ENCODE peak calls at places on chromosomes 13 and 19, in four cellular contexts. Y is K562, D is GM12878, M is A549. K is an unnamed sample.

GRCh38 chr19:39796000-39796498 is 17.4 kb downstream of the LEUTX start:
- DNase-seq in Y (no peak), D (no peak), M (no peak), K (no peak)

GRCh38 chr13:30884543-30884942 is 21.5 kb upstream of the MEDAG start:
- DNase-seq in Y (no peak), D (no peak), M (no peak), K (peak)

GRCh38 chr19:36008336-36008978 is at the start of gene SYNE4:
- DNase-seq in Y (no peak), D (no peak), M (peak), K (no peak)

GRCh38 chr13:92433963-92434362 is 792.6 kb upstream of the GPC6 start:
- DNase-seq in Y (no peak), D (no peak), M (no peak), K (no peak)

GRCh38 chr13:113801289-113801961 is 42.4 kb downstream of the TMEM255B start:
- DNase-seq in Y (no peak), D (no peak), M (no peak), K (no peak)

GRCh38 chr19:31504221-31504620 is 155.0 kb upstream of the TSHZ3 start:
- DNase-seq in Y (no peak), D (no peak), M (no peak), K (no peak)

GRCh38 chr13:98586400-98587144 is 9.7 kb upstream of the STK24 start:
- DNase-seq in Y (no peak), D (no peak), M (no peak), K (no peak)

GRCh38 chr13:99203601-99204579 is 3.2 kb downstream of the UBAC2 start:
- DNase-seq in Y (no peak), D (no peak), M (no peak), K (no peak)

GRCh38 chr19:35712910-35713845 is 4.6 kb upstream of the KMT2B start:
- DNase-seq in Y (no peak), D (peak), M (no peak), K (no peak)

GRCh38 chr13:26599885-26600284 is 42.4 kb downstream of the WASF3 start:
- DNase-seq in Y (no peak), D (no peak), M (no peak), K (no peak)

GRCh38 chr13:47303626-47304025 is 406.8 kb upstream of the HTR2A start:
- DNase-seq in Y (no peak), D (no peak), M (no peak), K (no peak)

GRCh38 chr13:19596960-19597361 is 35.6 kb upstream of the TPTE2 start:
- DNase-seq in Y (no peak), D (no peak), M (peak), K (peak)

GRCh38 chr13:60178327-60178726 is 14.6 kb upstream of the DIAPH3 start:
- DNase-seq in Y (no peak), D (no peak), M (no peak), K (no peak)

GRCh38 chr13:100872761-100873160 is 198.2 kb upstream of the TMTC4 start:
- DNase-seq in Y (no peak), D (no peak), M (no peak), K (no peak)

GRCh38 chr13:48500652-48501197 is 32.2 kb downstream of the RCBTB2 start:
- DNase-seq in Y (no peak), D (no peak), M (peak), K (peak)

GRCh38 chr13:91909617-91910016 is 511.2 kb downstream of the GPC5 start:
- DNase-seq in Y (no peak), D (no peak), M (no peak), K (no peak)

GRCh38 chr19:6073858-6074708 is 36.2 kb downstream of the RFX2 start:
- DNase-seq in Y (no peak), D (no peak), M (no peak), K (no peak)

GRCh38 chr13:101751488-101751887 is 299.0 kb downstream of the ITGBL1 start:
- DNase-seq in Y (no peak), D (no peak), M (peak), K (peak)

GRCh38 chr19:38803543-38803942 is 9.2 kb downstream of the LGALS4 start:
- DNase-seq in Y (no peak), D (no peak), M (no peak), K (no peak)

GRCh38 chr13:46077260-46077659 is 24.7 kb upstream of the ZC3H13 start:
- DNase-seq in Y (no peak), D (no peak), M (no peak), K (no peak)

GRCh38 chr13:24644051-24644450 is 36.2 kb upstream of the ATP12A start:
- DNase-seq in Y (no peak), D (no peak), M (no peak), K (no peak)

GRCh38 chr13:113742000-113742441 is 17.0 kb upstream of the TMEM255B start:
- DNase-seq in Y (peak), D (no peak), M (peak), K (peak)

GRCh38 chr13:79387853-79388252 is 18.2 kb downstream of the RBM26 start:
- DNase-seq in Y (no peak), D (no peak), M (no peak), K (no peak)

GRCh38 chr19:47228168-47228936 is 2.6 kb downstream of the BBC3 start:
- DNase-seq in Y (peak), D (no peak), M (peak), K (peak)

GRCh38 chr13:33487575-33488243 is 202.2 kb upstream of the STARD13 start:
- DNase-seq in Y (no peak), D (peak), M (peak), K (peak)

GRCh38 chr19:50912102-50912599 is 956 bp upstream of the KLK4 start:
- DNase-seq in Y (no peak), D (no peak), M (no peak), K (no peak)

GRCh38 chr19:35555301-35556005 is 8.0 kb downstream of the ATP4A start:
- DNase-seq in Y (peak), D (no peak), M (peak), K (peak)

GRCh38 chr19:48613852-48614435 is 932 bp downstream of the FAM83E start:
- DNase-seq in Y (no peak), D (no peak), M (no peak), K (no peak)

GRCh38 chr19:7370546-7370945 is 21.8 kb downstream of the ARHGEF18 start:
- DNase-seq in Y (no peak), D (no peak), M (no peak), K (no peak)

GRCh38 chr19:43765109-43765876 is 10.5 kb upstream of the SMG9 start:
- DNase-seq in Y (peak), D (peak), M (peak), K (peak)

GRCh38 chr19:56978023-56978565 is 137.6 kb upstream of the PEG3 start:
- DNase-seq in Y (no peak), D (no peak), M (no peak), K (no peak)

GRCh38 chr19:48379058-48379457 is 12.3 kb downstream of the KDELR1 start:
- DNase-seq in Y (no peak), D (no peak), M (no peak), K (peak)

GRCh38 chr19:3982701-3983541 is 2.3 kb downstream of the EEF2 start:
- DNase-seq in Y (peak), D (no peak), M (no peak), K (peak)

GRCh38 chr19:3984584-3984907 is 717 bp downstream of the EEF2 start:
- DNase-seq in Y (peak), D (no peak), M (no peak), K (no peak)

GRCh38 chr19:3984908-3985642 is at the start of gene EEF2:
- DNase-seq in Y (peak), D (peak), M (peak), K (peak)

GRCh38 chr19:3983542-3983914 is 1.7 kb downstream of the EEF2 start:
- DNase-seq in Y (peak), D (no peak), M (no peak), K (no peak)

DNA sequence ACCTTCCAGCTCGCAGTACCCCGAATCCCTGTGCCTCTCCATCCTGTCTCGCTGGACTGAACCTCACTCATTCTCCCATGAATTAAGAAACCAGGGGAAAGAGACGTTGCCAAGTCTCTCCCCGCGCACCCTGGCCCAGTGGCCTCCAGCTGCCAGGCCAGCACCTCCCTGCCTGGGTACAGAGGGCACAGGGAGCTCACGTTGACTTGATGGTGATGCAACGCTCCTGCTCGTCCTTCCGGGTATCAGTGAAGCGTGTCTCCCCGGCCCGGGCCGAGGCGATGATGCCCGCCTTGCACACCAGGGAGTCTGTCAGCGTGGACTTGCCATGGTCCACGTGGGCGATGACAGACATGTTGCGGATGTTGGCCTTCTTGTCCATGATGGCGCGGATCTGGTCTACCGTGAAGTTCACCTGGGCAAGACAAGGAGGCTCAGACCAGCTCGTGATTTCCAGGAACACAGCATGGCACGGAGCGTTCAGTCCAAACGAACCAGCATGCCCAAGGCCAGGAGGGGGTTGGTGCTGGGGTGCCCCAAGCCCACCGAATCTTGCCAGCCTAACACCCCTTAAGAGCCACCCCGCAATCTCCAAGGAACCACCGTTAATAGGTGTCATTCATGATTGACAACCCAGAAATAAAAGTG is 1.2 kb downstream of the EEF2 start:
- DNase-seq in Y (peak), D (no peak), M (peak), K (peak)
- TF ChIP-seq POLR2A in Y (peak), D (peak), M (no peak), K (no peak)

GRCh38 chr13:76711515-76712182 is 174.6 kb downstream of the KCTD12 start:
- DNase-seq in Y (no peak), D (no peak), M (peak), K (peak)
- TF ChIP-seq MAX in Y (no peak), D (no peak), M (no peak), K (no peak)

DNA sequence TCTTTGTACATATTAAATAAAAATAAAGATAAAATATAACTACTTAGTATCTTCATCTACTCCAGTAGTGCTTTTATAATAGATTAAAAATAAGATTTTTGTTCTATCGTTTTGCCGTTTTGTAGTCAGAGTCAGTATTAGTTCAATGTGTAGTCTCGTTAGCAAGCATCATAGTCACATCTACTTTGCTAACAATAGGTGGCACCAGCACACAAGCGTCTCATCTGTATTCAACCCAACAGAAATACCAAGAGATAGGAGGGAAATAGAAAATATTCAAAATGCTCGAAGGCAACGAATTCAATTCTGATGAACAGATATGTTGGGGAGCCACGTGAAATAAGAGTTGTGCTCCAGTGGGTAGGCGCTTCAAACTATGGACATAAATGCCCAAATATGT is 21.4 kb upstream of the MICU2 start:
- DNase-seq in Y (no peak), D (no peak), M (peak), K (peak)
- TF ChIP-seq MYC in Y (no peak), D (no peak), M (no peak), K (no peak)

GRCh38 chr19:53553865-53554791 is 16.2 kb downstream of the ZNF331 start:
- DNase-seq in Y (no peak), D (peak), M (peak), K (peak)
- TF ChIP-seq POLR2A in Y (no peak), D (peak), M (peak), K (no peak)

GRCh38 chr13:39134574-39134973 is 96.3 kb downstream of the NHLRC3 start:
- DNase-seq in Y (no peak), D (no peak), M (no peak), K (no peak)
- TF ChIP-seq MAX in Y (no peak), D (no peak), M (no peak), K (no peak)

GRCh38 chr19:10223488-10224213 is 7.5 kb downstream of the S1PR2 start:
- DNase-seq in Y (peak), D (no peak), M (no peak), K (no peak)

GRCh38 chr19:10219678-10220077 is 11.5 kb downstream of the S1PR2 start:
- DNase-seq in Y (peak), D (peak), M (peak), K (peak)

GRCh38 chr19:10220695-10221094 is 10.4 kb downstream of the S1PR2 start:
- DNase-seq in Y (no peak), D (no peak), M (no peak), K (no peak)

GRCh38 chr19:10224337-10224736 is 6.8 kb downstream of the S1PR2 start:
- DNase-seq in Y (no peak), D (no peak), M (no peak), K (no peak)

DNA sequence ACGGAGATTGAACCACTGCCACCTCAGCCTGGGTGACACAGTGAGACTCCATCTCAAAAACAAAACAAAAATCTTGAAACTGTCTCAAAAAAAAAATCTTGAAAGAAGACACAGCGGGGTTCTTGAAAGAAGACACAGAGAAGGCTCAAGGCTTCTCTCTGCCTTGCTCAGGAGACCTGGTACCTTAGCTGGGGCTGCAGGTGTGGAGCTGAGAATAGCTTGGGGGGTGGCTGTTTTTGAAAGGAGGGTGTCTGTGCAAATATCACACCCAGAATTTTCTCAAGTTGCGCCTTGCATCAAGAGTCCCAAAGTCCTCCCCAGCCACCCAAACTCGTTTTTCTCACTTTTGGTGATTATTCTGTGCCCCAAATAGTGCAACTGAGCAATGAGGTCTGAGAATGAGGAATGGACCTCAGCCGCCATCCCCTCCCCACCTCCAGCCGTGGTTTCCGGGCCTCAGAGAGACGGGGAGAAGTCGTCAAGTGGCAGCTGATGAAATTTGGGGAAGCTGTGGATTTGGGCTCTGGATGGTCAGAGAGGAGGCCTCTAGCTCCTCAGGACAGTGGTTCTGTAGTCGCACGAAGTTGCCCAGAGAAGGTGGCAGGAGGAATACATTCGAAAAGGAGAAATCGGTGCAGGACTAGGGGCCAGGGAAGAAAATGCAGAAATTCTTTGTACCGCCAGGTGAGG is 8.8 kb downstream of the S1PR2 start:
- DNase-seq in Y (no peak), D (no peak), M (no peak), K (peak)
- TF ChIP-seq MYC in Y (no peak), D (no peak), M (no peak), K (no peak)

DNA sequence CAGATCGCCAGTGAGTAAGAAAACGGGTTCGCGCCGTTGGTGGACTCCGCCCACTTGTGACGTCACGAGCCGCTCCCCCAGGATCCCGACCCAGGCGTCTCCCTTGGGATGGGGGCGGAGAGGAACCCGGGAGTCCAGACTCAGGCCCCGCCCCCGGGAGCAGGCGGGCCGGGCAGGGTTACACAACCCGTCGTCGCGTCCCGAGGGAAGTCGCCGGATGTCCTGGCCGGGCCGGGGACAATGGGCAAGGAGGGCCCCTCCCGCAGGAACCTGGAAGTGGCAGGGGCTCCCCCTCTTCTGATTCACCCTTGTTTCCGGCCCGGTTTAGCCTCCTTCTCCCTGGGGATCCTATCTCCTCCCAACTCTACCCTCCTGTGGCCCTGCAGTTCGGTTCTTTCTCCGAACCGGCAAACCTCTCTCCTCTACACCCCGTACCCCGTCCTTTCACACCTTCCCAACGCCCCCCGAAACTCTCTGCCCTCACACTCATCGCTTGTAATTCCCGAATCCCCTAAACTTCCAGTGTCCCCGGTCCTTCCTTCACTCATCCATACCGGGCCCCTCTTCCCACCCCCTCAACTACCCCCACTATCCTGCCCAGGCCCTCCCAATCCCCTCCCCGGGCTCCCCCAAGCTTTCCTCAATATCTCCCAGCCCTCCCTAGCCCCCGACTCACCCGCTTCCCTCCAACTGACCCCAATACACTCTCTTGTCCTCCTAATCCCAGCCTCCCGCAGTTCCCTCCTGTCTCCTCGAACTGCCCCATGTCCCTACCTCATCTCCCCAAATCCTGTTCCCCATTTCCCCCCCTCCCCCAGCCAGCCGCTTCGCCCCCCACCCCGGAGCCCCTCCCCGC is 20.0 kb upstream of the ERCC1 start:
- DNase-seq in Y (peak), D (no peak), M (peak), K (peak)
- TF ChIP-seq POLR2A in Y (peak), D (no peak), M (peak), K (no peak)

GRCh38 chr19:33296473-33297060 is 5.8 kb downstream of the CEBPA start:
- DNase-seq in Y (no peak), D (no peak), M (no peak), K (no peak)
- TF ChIP-seq MAX in Y (no peak), D (no peak), M (no peak), K (no peak)

GRCh38 chr19:1122972-1123363 is 19.2 kb downstream of the GPX4 start:
- DNase-seq in Y (peak), D (no peak), M (peak), K (peak)
- TF ChIP-seq MYC in Y (no peak), D (no peak), M (no peak), K (no peak)

GRCh38 chr19:19386373-19386869 is 19.1 kb upstream of the GATAD2A start:
- DNase-seq in Y (peak), D (no peak), M (no peak), K (peak)

GRCh38 chr19:19384486-19384885 is 21.0 kb upstream of the GATAD2A start:
- DNase-seq in Y (no peak), D (no peak), M (no peak), K (no peak)

GRCh38 chr19:19387108-19387507 is 18.4 kb upstream of the GATAD2A start:
- DNase-seq in Y (no peak), D (no peak), M (no peak), K (no peak)

GRCh38 chr19:19385900-19386339 is 19.6 kb upstream of the GATAD2A start:
- DNase-seq in Y (no peak), D (no peak), M (no peak), K (peak)

DNA sequence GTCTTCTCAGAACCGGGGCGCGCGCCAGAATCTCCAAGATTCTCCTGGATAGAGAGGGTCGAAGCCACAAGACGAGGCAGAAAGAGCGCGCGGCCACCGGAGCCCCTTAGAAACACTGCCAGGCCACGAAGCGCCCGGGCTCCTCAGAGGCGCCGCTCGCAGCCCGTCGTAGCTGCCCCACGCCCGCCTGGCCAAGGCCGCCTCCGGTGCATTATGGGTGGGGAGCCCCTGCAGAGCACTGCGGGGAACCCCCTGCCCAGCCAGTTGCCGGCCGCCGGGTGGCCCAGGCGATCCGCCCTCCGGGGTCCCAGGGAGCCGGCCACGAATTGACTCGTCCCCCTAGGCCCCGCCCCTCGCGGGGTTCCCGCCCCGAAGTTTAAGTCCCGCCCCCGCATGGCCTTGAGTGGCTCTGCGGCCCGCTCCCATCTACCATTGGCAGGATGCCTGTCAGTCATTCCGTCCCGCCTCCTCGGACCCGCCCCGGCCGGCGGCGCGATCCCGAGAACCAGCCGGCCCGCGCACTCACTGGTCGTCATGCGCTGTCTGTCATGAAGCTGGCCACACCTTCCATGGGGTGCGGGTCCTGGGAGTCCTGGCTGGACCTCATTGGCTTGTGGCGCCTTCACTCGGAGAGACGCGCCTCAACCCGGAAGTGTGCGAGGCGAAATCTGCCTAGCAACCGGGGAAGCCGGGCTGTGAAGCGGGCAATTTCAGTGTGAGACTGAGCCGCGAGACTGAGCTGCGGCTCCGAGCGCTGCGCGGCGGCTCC is 20.2 kb upstream of the GATAD2A start:
- DNase-seq in Y (peak), D (peak), M (peak), K (peak)
- TF ChIP-seq POLR2A in Y (peak), D (peak), M (peak), K (peak)